ENCODE peak calls at places on chromosome 9, in five cellular contexts. D is heart right ventricle, J is body of pancreas, X is Peyer's patch, Q is stomach. R is an unnamed sample.

GRCh38 chr9:7212101-7212500 is 454.3 kb downstream of the KDM4C start:
- DNase-seq in J (no peak), D (no peak), X (no peak), Q (no peak), R (no peak)

GRCh38 chr9:127264462-127265040 is at the start of gene GARNL3:
- DNase-seq in Q (no peak), X (no peak), D (no peak), J (no peak), R (no peak)

GRCh38 chr9:19104528-19105282 is 2.0 kb upstream of the HAUS6 start:
- DNase-seq in J (no peak), D (no peak), Q (no peak), X (no peak), R (no peak)

GRCh38 chr9:91162784-91163440 is 198.8 kb downstream of the AUH start:
- DNase-seq in D (no peak), X (peak; percentile 70), J (no peak), Q (peak; percentile 50), R (peak; percentile 69)

GRCh38 chr9:12643686-12644085 is 49.5 kb upstream of the TYRP1 start:
- DNase-seq in X (no peak), J (no peak), D (no peak), Q (no peak), R (no peak)

GRCh38 chr9:136666364-136667216 is 3.9 kb downstream of the EGFL7 start:
- DNase-seq in D (no peak), J (no peak), Q (no peak), X (no peak), R (no peak)

GRCh38 chr9:106697799-106698591 is 165.0 kb upstream of the ZNF462 start:
- DNase-seq in J (peak; percentile 80), Q (peak; percentile 30), X (peak; percentile 56), D (peak; percentile 84), R (peak; percentile 37)

GRCh38 chr9:111868475-111868874 is 28.1 kb upstream of the UGCG start:
- DNase-seq in X (no peak), J (no peak), D (no peak), Q (no peak), R (no peak)

GRCh38 chr9:137298401-137298982 is 3.6 kb downstream of the NRARP start:
- DNase-seq in J (peak; percentile 52), X (no peak), Q (peak; percentile 70), D (peak; percentile 83), R (no peak)

GRCh38 chr9:2461886-2462285 is 159.7 kb upstream of the VLDLR start:
- DNase-seq in D (no peak), Q (no peak), X (no peak), J (no peak), R (no peak)

GRCh38 chr9:86413966-86414880 is 60.0 kb upstream of the TUT7 start:
- DNase-seq in Q (no peak), D (no peak), J (no peak), X (no peak), R (no peak)

GRCh38 chr9:86946712-86947145 is 577 bp downstream of the GAS1 start:
- DNase-seq in D (peak; percentile 47), J (no peak), X (peak; percentile 63), Q (peak; percentile 36), R (peak; percentile 83)

GRCh38 chr9:130972957-130973685 is 34.1 kb upstream of the FIBCD1 start:
- DNase-seq in D (no peak), X (no peak), J (no peak), Q (no peak), R (no peak)

GRCh38 chr9:105608685-105609598 is 51.0 kb downstream of the FKTN start:
- DNase-seq in X (no peak), Q (no peak), D (peak; percentile 6), J (no peak), R (no peak)

GRCh38 chr9:136250676-136251075 is 5.1 kb upstream of the QSOX2 start:
- DNase-seq in Q (no peak), X (no peak), D (no peak), J (no peak), R (no peak)

GRCh38 chr9:38641985-38642864 is 21.8 kb upstream of the ANKRD18A start:
- DNase-seq in X (no peak), Q (peak; percentile 45), J (peak; percentile 47), D (no peak), R (no peak)

GRCh38 chr9:110543631-110544051 is 35.9 kb downstream of the SVEP1 start:
- DNase-seq in X (no peak), D (peak; percentile 25), J (peak; percentile 16), Q (no peak), R (no peak)

GRCh38 chr9:2066312-2067273 is 51.4 kb downstream of the SMARCA2 start:
- DNase-seq in D (no peak), J (no peak), X (no peak), Q (no peak), R (no peak)

GRCh38 chr9:114616684-114617520 is 5.8 kb downstream of the TMEM268 start:
- DNase-seq in D (peak; percentile 42), X (peak; percentile 56), J (peak; percentile 35), Q (peak; percentile 72), R (peak; percentile 79)

GRCh38 chr9:130461218-130461630 is 16.5 kb downstream of the ASS1 start:
- DNase-seq in J (peak; percentile 68), X (peak; percentile 76), D (peak; percentile 48), Q (peak; percentile 73), R (no peak)

GRCh38 chr9:118000581-118000980 is 296.4 kb downstream of the TLR4 start:
- DNase-seq in J (no peak), D (no peak), Q (no peak), X (no peak), R (no peak)

GRCh38 chr9:97388721-97389238 is 23.1 kb upstream of the TDRD7 start:
- DNase-seq in D (no peak), X (no peak), J (no peak), Q (no peak), R (no peak)

GRCh38 chr9:137304383-137305059 is 2.5 kb upstream of the NRARP start:
- DNase-seq in X (peak; percentile 57), D (no peak), Q (no peak), J (peak; percentile 37), R (no peak)

GRCh38 chr9:127561491-127562270 is 50.4 kb upstream of the STXBP1 start:
- DNase-seq in D (peak; percentile 78), X (peak; percentile 64), Q (peak; percentile 71), J (peak; percentile 75), R (peak; percentile 93)

GRCh38 chr9:77028478-77028877 is 9.0 kb downstream of the FOXB2 start:
- DNase-seq in X (no peak), J (no peak), Q (no peak), D (no peak), R (no peak)

GRCh38 chr9:114002271-114002985 is 75.7 kb downstream of the AMBP start:
- DNase-seq in J (peak; percentile 9), D (peak; percentile 2), Q (peak; percentile 16), X (peak; percentile 44), R (no peak)

GRCh38 chr9:95071450-95071849 is 246.1 kb downstream of the FANCC start:
- DNase-seq in D (no peak), X (no peak), Q (no peak), J (no peak), R (no peak)

GRCh38 chr9:95071925-95072324 is 245.6 kb downstream of the FANCC start:
- DNase-seq in J (no peak), X (no peak), Q (no peak), D (peak; percentile 3), R (no peak)

GRCh38 chr9:95074632-95075269 is 242.8 kb downstream of the FANCC start:
- DNase-seq in D (no peak), J (peak; percentile 87), Q (peak; percentile 28), X (peak; percentile 79), R (no peak)

GRCh38 chr9:95073918-95074317 is 243.6 kb downstream of the FANCC start:
- DNase-seq in Q (peak; percentile 17), X (no peak), D (no peak), J (no peak), R (peak; percentile 18)

GRCh38 chr9:95073042-95073607 is 244.4 kb downstream of the FANCC start:
- DNase-seq in X (peak; percentile 55), D (no peak), Q (peak; percentile 29), J (peak; percentile 48), R (peak; percentile 19)
- TF ChIP-seq CTCF in X (no peak), D (peak; percentile 15), Q (no peak), J (peak; percentile 27), R (no peak)

GRCh38 chr9:101026824-101027223 is 1.7 kb upstream of the PLPPR1 start:
- DNase-seq in Q (no peak), J (peak; percentile 21), D (no peak), X (no peak), R (no peak)

GRCh38 chr9:101027733-101028345 is 688 bp upstream of the PLPPR1 start:
- DNase-seq in X (no peak), J (no peak), Q (no peak), D (no peak), R (no peak)

GRCh38 chr9:101028346-101029299 is at the start of gene PLPPR1:
- DNase-seq in Q (peak; percentile 51), X (peak; percentile 61), D (no peak), J (peak; percentile 75), R (no peak)

GRCh38 chr9:101029300-101030021 is 934 bp downstream of the PLPPR1 start:
- DNase-seq in Q (no peak), D (no peak), X (no peak), J (no peak), R (no peak)

DNA sequence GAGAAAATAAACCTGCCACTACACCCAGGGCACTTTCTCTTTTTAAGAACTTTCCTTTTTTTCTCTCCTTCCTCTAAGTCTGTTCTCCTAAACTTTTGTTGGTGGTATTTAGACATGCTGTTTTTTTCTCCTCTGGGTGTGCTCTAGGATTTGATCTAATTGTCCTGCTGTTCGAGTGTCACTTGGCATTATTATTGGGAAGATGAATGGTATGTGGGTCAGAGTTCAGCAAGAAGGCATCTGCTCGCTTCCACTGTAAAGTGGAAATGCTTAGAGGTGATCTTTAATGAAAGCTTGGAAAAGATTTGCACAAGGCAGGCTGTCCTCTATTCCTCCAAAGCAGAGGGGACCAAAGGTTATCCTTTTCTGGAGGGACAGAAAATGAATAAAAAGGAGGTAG is 1.3 kb upstream of the PLPPR1 start:
- DNase-seq in X (no peak), Q (no peak), D (no peak), J (no peak), R (no peak)
- H3K27ac ChIP-seq in X (no peak overlapping the region), Q (no peak overlapping the region), D (no peak overlapping the region), J (no peak overlapping the region), R (no peak overlapping the region)

GRCh38 chr9:34072410-34072809 is 23.7 kb upstream of the UBAP2 start:
- DNase-seq in Q (peak; percentile 26), X (no peak), D (no peak), J (peak; percentile 15), R (no peak)
- H3K4me3 ChIP-seq in Q (no peak overlapping the region), X (no peak overlapping the region), D (no peak overlapping the region), J (no peak overlapping the region), R (no peak overlapping the region)

DNA sequence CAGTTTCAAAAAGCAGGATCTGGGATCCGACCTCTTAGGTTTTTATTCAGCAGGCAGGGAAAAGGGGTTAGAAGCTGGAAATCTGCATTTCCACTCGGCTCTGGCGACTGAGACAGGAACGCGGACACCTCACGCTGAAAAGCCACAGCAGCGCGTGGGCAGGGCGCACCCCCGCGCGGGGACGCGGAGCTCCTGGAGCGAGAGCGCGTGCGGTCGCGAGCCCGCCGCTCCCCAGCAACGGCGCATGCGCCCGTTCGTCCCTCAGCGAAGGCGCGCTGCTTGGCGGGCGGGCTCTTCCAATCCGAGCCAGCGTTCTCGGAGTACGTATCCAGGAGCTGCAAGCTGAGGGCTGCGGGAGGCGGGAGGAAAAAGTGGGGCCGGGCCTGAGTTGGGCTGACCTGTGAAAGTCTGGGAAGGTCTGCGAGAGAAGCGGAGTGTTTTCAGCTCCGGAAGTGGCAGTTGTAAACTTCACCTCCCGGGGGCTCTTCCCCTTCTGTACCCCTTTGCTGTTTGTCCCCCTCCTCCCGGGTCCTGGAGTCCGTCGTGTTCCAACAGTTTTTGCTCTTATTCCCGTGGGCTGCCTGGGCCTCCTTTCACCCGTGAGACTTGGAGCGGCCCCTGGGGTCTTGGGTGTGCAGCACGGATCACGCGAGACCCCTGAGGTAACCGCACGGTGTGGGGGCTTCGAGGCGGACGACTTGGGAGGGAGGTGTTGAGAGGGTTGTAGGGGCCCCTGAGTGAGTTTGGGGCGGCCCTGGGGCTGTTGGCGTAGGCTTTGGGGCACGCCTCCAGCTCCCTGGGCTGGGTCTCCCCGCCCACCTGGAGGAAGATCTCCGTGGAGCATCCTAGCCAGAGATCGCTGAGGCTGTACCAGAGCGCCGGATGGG is at the start of gene CCDC171:
- DNase-seq in J (peak; percentile 96), Q (peak; percentile 92), D (peak; percentile 94), X (peak; percentile 93), R (peak; percentile 97)
- TF ChIP-seq CTCF in J (no peak), Q (no peak), D (no peak), X (no peak), R (no peak)

R was measured in tibial artery.